ENCODE peak calls at places on chromosomes 4 and X, in four cellular contexts. One of them, this sample, is unnamed.

GRCh38 chrX:8629871-8630270 is 102.1 kb downstream of the ANOS1 start:
- DNase-seq in SK-N-SH: no peak
- DNase-seq in pancreas: no peak
- DNase-seq in left ventricle myocardium inferior: no peak
- DNase-seq in this sample: no peak

GRCh38 chrX:46791927-46792825 is 33.3 kb upstream of the SLC9A7 start:
- DNase-seq in SK-N-SH: no peak
- DNase-seq in pancreas: peak; percentile 14
- DNase-seq in left ventricle myocardium inferior: no peak
- DNase-seq in this sample: no peak

GRCh38 chr4:3010577-3010976 is 47.2 kb downstream of the GRK4 start:
- DNase-seq in SK-N-SH: no peak
- DNase-seq in pancreas: no peak
- DNase-seq in left ventricle myocardium inferior: no peak
- DNase-seq in this sample: no peak

GRCh38 chr4:7828011-7828720 is 111.5 kb downstream of the AFAP1 start:
- DNase-seq in SK-N-SH: peak; percentile 38
- DNase-seq in pancreas: peak; percentile 52
- DNase-seq in left ventricle myocardium inferior: peak; percentile 75
- DNase-seq in this sample: no peak

GRCh38 chr4:53651142-53651720 is 59.9 kb upstream of the LNX1 start:
- DNase-seq in SK-N-SH: no peak
- DNase-seq in pancreas: no peak
- DNase-seq in left ventricle myocardium inferior: peak; percentile 37
- DNase-seq in this sample: no peak

GRCh38 chr4:71772592-71772991 is 11.3 kb downstream of the GC start:
- DNase-seq in SK-N-SH: no peak
- DNase-seq in pancreas: no peak
- DNase-seq in left ventricle myocardium inferior: no peak
- DNase-seq in this sample: no peak

GRCh38 chrX:94524867-94525266 is 850.9 kb downstream of the FAM133A start:
- DNase-seq in SK-N-SH: peak; percentile 7
- DNase-seq in pancreas: no peak
- DNase-seq in left ventricle myocardium inferior: no peak
- DNase-seq in this sample: no peak

GRCh38 chr4:81922271-81922775 is 450.6 kb upstream of the RASGEF1B start:
- DNase-seq in SK-N-SH: no peak
- DNase-seq in pancreas: no peak
- DNase-seq in left ventricle myocardium inferior: no peak
- DNase-seq in this sample: no peak

GRCh38 chr4:39655206-39655605 is 16.5 kb upstream of the SMIM14 start:
- DNase-seq in SK-N-SH: no peak
- DNase-seq in pancreas: no peak
- DNase-seq in left ventricle myocardium inferior: no peak
- DNase-seq in this sample: no peak

GRCh38 chr4:137425281-137425680 is 107.0 kb downstream of the PCDH18 start:
- DNase-seq in SK-N-SH: no peak
- DNase-seq in pancreas: no peak
- DNase-seq in left ventricle myocardium inferior: no peak
- DNase-seq in this sample: no peak

GRCh38 chr4:148312996-148313490 is 129.2 kb downstream of the NR3C2 start:
- DNase-seq in SK-N-SH: no peak
- DNase-seq in pancreas: no peak
- DNase-seq in left ventricle myocardium inferior: no peak
- DNase-seq in this sample: no peak

GRCh38 chrX:113300580-113300979 is 459.9 kb upstream of the AMOT start:
- DNase-seq in SK-N-SH: no peak
- DNase-seq in pancreas: no peak
- DNase-seq in left ventricle myocardium inferior: no peak
- DNase-seq in this sample: peak; percentile 9

GRCh38 chr4:102842367-102842766 is 15.0 kb upstream of the UBE2D3 start:
- DNase-seq in SK-N-SH: no peak
- DNase-seq in pancreas: no peak
- DNase-seq in left ventricle myocardium inferior: no peak
- DNase-seq in this sample: no peak

GRCh38 chr4:110005461-110006056 is 92.9 kb downstream of the EGF start:
- DNase-seq in SK-N-SH: peak; percentile 52
- DNase-seq in pancreas: no peak
- DNase-seq in left ventricle myocardium inferior: no peak
- DNase-seq in this sample: no peak

GRCh38 chr4:14831447-14831846 is 170.8 kb upstream of the CPEB2 start:
- DNase-seq in SK-N-SH: no peak
- DNase-seq in pancreas: peak; percentile 41
- DNase-seq in left ventricle myocardium inferior: no peak
- DNase-seq in this sample: no peak

GRCh38 chr4:133856736-133857355 is 344.7 kb downstream of the PABPC4L start:
- DNase-seq in SK-N-SH: no peak
- DNase-seq in pancreas: no peak
- DNase-seq in left ventricle myocardium inferior: no peak
- DNase-seq in this sample: no peak

GRCh38 chr4:93870876-93871458 is 42.4 kb downstream of the ATOH1 start:
- DNase-seq in SK-N-SH: no peak
- DNase-seq in pancreas: no peak
- DNase-seq in left ventricle myocardium inferior: no peak
- DNase-seq in this sample: no peak

GRCh38 chrX:153973127-153974002 is 811 bp downstream of the TMEM187 start:
- DNase-seq in SK-N-SH: no peak
- DNase-seq in pancreas: no peak
- DNase-seq in left ventricle myocardium inferior: no peak
- DNase-seq in this sample: peak; percentile 54

GRCh38 chr4:152106113-152106763 is 345.4 kb upstream of the GATB start:
- DNase-seq in SK-N-SH: no peak
- DNase-seq in pancreas: peak; percentile 53
- DNase-seq in left ventricle myocardium inferior: peak; percentile 61
- DNase-seq in this sample: no peak

GRCh38 chr4:73620115-73620792 is at the start of gene RASSF6:
- DNase-seq in SK-N-SH: no peak
- DNase-seq in pancreas: peak; percentile 89
- DNase-seq in left ventricle myocardium inferior: no peak
- DNase-seq in this sample: no peak

GRCh38 chr4:82718067-82718935 is 80.3 kb downstream of the SCD5 start:
- DNase-seq in SK-N-SH: no peak
- DNase-seq in pancreas: no peak
- DNase-seq in left ventricle myocardium inferior: peak; percentile 28
- DNase-seq in this sample: no peak

GRCh38 chr4:186846426-186846825 is 122.8 kb upstream of the FAT1 start:
- DNase-seq in SK-N-SH: no peak
- DNase-seq in pancreas: no peak
- DNase-seq in left ventricle myocardium inferior: no peak
- DNase-seq in this sample: no peak

GRCh38 chrX:117985241-117985640 is 131.4 kb downstream of the KLHL13 start:
- DNase-seq in SK-N-SH: peak; percentile 16
- DNase-seq in pancreas: no peak
- DNase-seq in left ventricle myocardium inferior: no peak
- DNase-seq in this sample: peak; percentile 50

GRCh38 chr4:180455226-180455625 is 1788.0 kb upstream of the TENM3 start:
- DNase-seq in SK-N-SH: no peak
- DNase-seq in pancreas: no peak
- DNase-seq in left ventricle myocardium inferior: no peak
- DNase-seq in this sample: no peak

GRCh38 chr4:89077806-89078205 is 20.8 kb upstream of the FAM13A start:
- DNase-seq in SK-N-SH: no peak
- DNase-seq in pancreas: no peak
- DNase-seq in left ventricle myocardium inferior: no peak
- DNase-seq in this sample: no peak

GRCh38 chr4:136939781-136940180 is 592.5 kb downstream of the PCDH18 start:
- DNase-seq in SK-N-SH: no peak
- DNase-seq in pancreas: no peak
- DNase-seq in left ventricle myocardium inferior: no peak
- DNase-seq in this sample: no peak

GRCh38 chrX:119990995-119991787 is 47.6 kb upstream of the NKAP start:
- DNase-seq in SK-N-SH: peak; percentile 32
- DNase-seq in pancreas: peak; percentile 34
- DNase-seq in left ventricle myocardium inferior: no peak
- DNase-seq in this sample: no peak

GRCh38 chr4:145097821-145098674 is at the start of the genes ABCE1 and ANAPC10:
- DNase-seq in SK-N-SH: peak; percentile 93
- DNase-seq in pancreas: peak; percentile 97
- DNase-seq in left ventricle myocardium inferior: peak; percentile 93
- DNase-seq in this sample: peak; percentile 97
- H3K4me1 ChIP-seq in SK-N-SH: peaks cover 12% of the 10 kb centered on the region
- H3K4me1 ChIP-seq in pancreas: peaks cover 12% of the 10 kb centered on the region
- H3K4me1 ChIP-seq in left ventricle myocardium inferior: peaks cover 66% of the 10 kb centered on the region
- H3K4me1 ChIP-seq in this sample: no peaks in the 10 kb centered on the region

GRCh38 chr4:183256756-183257385 is 63.2 kb downstream of the CLDN22 start:
- DNase-seq in SK-N-SH: peak; percentile 70
- DNase-seq in pancreas: no peak
- DNase-seq in left ventricle myocardium inferior: peak; percentile 31
- DNase-seq in this sample: peak; percentile 74
- TF ChIP-seq CTCF in SK-N-SH: peak; percentile 70
- TF ChIP-seq CTCF in pancreas: peak; percentile 83
- TF ChIP-seq CTCF in left ventricle myocardium inferior: peak; percentile 81
- TF ChIP-seq CTCF in this sample: peak; percentile 91

GRCh38 chr4:113636877-113637276 is 124.7 kb downstream of the CAMK2D start:
- DNase-seq in SK-N-SH: no peak
- DNase-seq in pancreas: no peak
- DNase-seq in left ventricle myocardium inferior: no peak
- DNase-seq in this sample: no peak
- H3K4me1 ChIP-seq in SK-N-SH: peaks cover 11% of the 10 kb centered on the region
- H3K4me1 ChIP-seq in pancreas: peaks cover 33% of the 10 kb centered on the region
- H3K4me1 ChIP-seq in left ventricle myocardium inferior: peaks cover 98% of the 10 kb centered on the region
- H3K4me1 ChIP-seq in this sample: peaks cover 20% of the 10 kb centered on the region

DNA sequence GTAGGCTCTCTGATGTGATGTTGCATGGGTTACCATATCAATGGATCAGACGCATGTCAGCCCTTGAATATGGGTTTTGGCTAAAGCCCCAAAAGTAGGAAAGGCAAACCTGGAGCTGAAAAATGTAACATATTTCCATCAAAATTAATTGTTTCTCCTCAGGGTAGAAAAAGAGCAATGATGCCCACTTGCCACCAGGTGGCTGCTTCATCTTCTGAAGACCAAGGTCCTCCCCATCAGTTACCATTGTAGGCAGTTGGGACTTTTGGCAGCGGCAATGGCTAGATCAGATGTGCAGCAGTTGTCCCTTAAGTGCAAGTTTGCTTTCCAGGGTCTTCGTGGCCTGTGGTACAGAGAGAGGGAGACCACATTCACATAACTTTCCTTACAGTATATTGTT is 118.2 kb downstream of the NAF1 start:
- DNase-seq in SK-N-SH: peak; percentile 24
- DNase-seq in pancreas: peak; percentile 14
- DNase-seq in left ventricle myocardium inferior: no peak
- DNase-seq in this sample: peak; percentile 38
- TF ChIP-seq CTCF in SK-N-SH: peak; percentile 60
- TF ChIP-seq CTCF in pancreas: peak; percentile 39
- TF ChIP-seq CTCF in left ventricle myocardium inferior: peak; percentile 42
- TF ChIP-seq CTCF in this sample: peak; percentile 59